ENCODE peak calls at places on chromosomes 4 and X, in five cellular contexts. D is uterus, A is heart left ventricle, V is tibial artery, F is upper lobe of right lung. L is an unnamed sample.
A peak's percentile ranks its signal among the peaks of the same experiment; 100 is the strongest.

GRCh38 chrX:149161438-149162088 is 343.5 kb downstream of the IDS start:
- DNase-seq in D (no peak), A (no peak), V (no peak), F (no peak), L (no peak)

GRCh38 chrX:66110112-66110511 is 53.9 kb upstream of the HEPH start:
- DNase-seq in D (no peak), A (no peak), V (no peak), F (no peak), L (no peak)

GRCh38 chr4:86564795-86565194 is 29.3 kb upstream of the PTPN13 start:
- DNase-seq in D (no peak), A (no peak), V (no peak), F (no peak), L (no peak)

GRCh38 chrX:50430917-50431316 is 39.7 kb downstream of the DGKK start:
- DNase-seq in D (no peak), A (no peak), V (no peak), F (no peak), L (no peak)

GRCh38 chrX:135463937-135464336 is 42.2 kb downstream of the SMIM10L2A start:
- DNase-seq in D (no peak), A (no peak), V (no peak), F (no peak), L (no peak)

GRCh38 chr4:11232004-11232403 is 196.7 kb downstream of the HS3ST1 start:
- DNase-seq in D (no peak), A (no peak), V (no peak), F (no peak), L (no peak)

GRCh38 chrX:52811065-52811625 is at the start of gene XAGE5:
- DNase-seq in D (no peak), A (no peak), V (no peak), F (no peak), L (no peak)

GRCh38 chrX:125826774-125827451 is 339.2 kb downstream of the DCAF12L2 start:
- DNase-seq in D (no peak), A (no peak), V (no peak), F (no peak), L (no peak)

GRCh38 chr4:8428288-8429097 is 12.0 kb downstream of the ACOX3 start:
- DNase-seq in D (peak; percentile 78), A (peak; percentile 90), V (peak; percentile 78), F (peak; percentile 94), L (peak; percentile 96)

GRCh38 chr4:111537165-111537564 is 608.1 kb upstream of the FAM241A start:
- DNase-seq in D (no peak), A (no peak), V (no peak), F (no peak), L (no peak)

GRCh38 chrX:130770615-130771014 is 132.4 kb downstream of the ENOX2 start:
- DNase-seq in D (no peak), A (no peak), V (no peak), F (no peak), L (no peak)

GRCh38 chr4:71520850-71521249 is 182.0 kb downstream of the SLC4A4 start:
- DNase-seq in D (no peak), A (no peak), V (no peak), F (no peak), L (no peak)

GRCh38 chr4:155578726-155579385 is 87.8 kb upstream of the GUCY1A1 start:
- DNase-seq in D (no peak), A (no peak), V (no peak), F (no peak), L (no peak)

GRCh38 chr4:37454263-37454800 is 209.8 kb downstream of the NWD2 start:
- DNase-seq in D (no peak), A (no peak), V (no peak), F (no peak), L (no peak)

GRCh38 chr4:25007608-25008007 is 23.1 kb downstream of the LGI2 start:
- DNase-seq in D (no peak), A (no peak), V (peak; percentile 38), F (no peak), L (no peak)

GRCh38 chr4:119543794-119544193 is 84.8 kb downstream of the PDE5A start:
- DNase-seq in D (no peak), A (no peak), V (no peak), F (no peak), L (no peak)

GRCh38 chr4:142944565-142944964 is 98.5 kb upstream of the INPP4B start:
- DNase-seq in D (no peak), A (no peak), V (no peak), F (no peak), L (no peak)

GRCh38 chr4:139969635-139970266 is 184.2 kb downstream of the MAML3 start:
- DNase-seq in D (no peak), A (no peak), V (no peak), F (no peak), L (no peak)

GRCh38 chrX:136816970-136817369 is 36.2 kb upstream of the ARHGEF6 start:
- DNase-seq in D (no peak), A (no peak), V (no peak), F (no peak), L (no peak)

GRCh38 chrX:100829730-100830129 is 9.5 kb downstream of the CSTF2 start:
- DNase-seq in D (no peak), A (no peak), V (no peak), F (no peak), L (no peak)

GRCh38 chr4:165872443-165873297 is at the start of gene TLL1:
- DNase-seq in D (no peak), A (peak; percentile 33), V (no peak), F (no peak), L (no peak)

GRCh38 chr4:122747068-122747467 is 14.6 kb downstream of the BBS12 start:
- DNase-seq in D (no peak), A (no peak), V (no peak), F (no peak), L (no peak)

GRCh38 chrX:119118780-119119395 is 8.7 kb downstream of the KIAA1210 start:
- DNase-seq in D (peak; percentile 30), A (peak; percentile 8), V (peak; percentile 35), F (no peak), L (no peak)

GRCh38 chr4:170047774-170048354 is 21.7 kb upstream of the MFAP3L start:
- DNase-seq in D (peak; percentile 67), A (peak; percentile 16), V (peak; percentile 33), F (no peak), L (no peak)

GRCh38 chr4:78622253-78622979 is 70.8 kb downstream of the ANXA3 start:
- DNase-seq in D (no peak), A (no peak), V (no peak), F (no peak), L (no peak)

GRCh38 chrX:47958943-47959342 is 44.8 kb downstream of the ZNF182 start:
- DNase-seq in D (no peak), A (no peak), V (no peak), F (no peak), L (no peak)

GRCh38 chrX:21678059-21678458 is 19.9 kb upstream of the KLHL34 start:
- DNase-seq in D (no peak), A (no peak), V (no peak), F (no peak), L (no peak)

GRCh38 chr4:41214158-41215146 is at the start of gene APBB2:
- DNase-seq in D (peak; percentile 95), A (peak; percentile 96), V (peak; percentile 95), F (peak; percentile 97), L (peak; percentile 97)

GRCh38 chr4:41215155-41215554 is 813 bp upstream of the APBB2 start:
- DNase-seq in D (no peak), A (no peak), V (no peak), F (no peak), L (no peak)

GRCh38 chr4:41212221-41213203 is 1.8 kb downstream of the APBB2 start:
- DNase-seq in D (peak; percentile 41), A (peak; percentile 55), V (peak; percentile 42), F (no peak), L (no peak)

GRCh38 chr4:41215969-41216293 is 1.6 kb upstream of the APBB2 start:
- DNase-seq in D (no peak), A (no peak), V (no peak), F (no peak), L (no peak)

GRCh38 chr4:41213563-41214157 is 682 bp downstream of the APBB2 start:
- DNase-seq in D (peak; percentile 29), A (peak; percentile 35), V (no peak), F (peak; percentile 74), L (no peak)
- H3K4me1 ChIP-seq in D (no peaks in the 10 kb centered on the region), A (peaks cover 15% of the 10 kb centered on the region), V (no peaks in the 10 kb centered on the region), F (peaks cover 20% of the 10 kb centered on the region), L (peaks cover 20% of the 10 kb centered on the region)

DNA sequence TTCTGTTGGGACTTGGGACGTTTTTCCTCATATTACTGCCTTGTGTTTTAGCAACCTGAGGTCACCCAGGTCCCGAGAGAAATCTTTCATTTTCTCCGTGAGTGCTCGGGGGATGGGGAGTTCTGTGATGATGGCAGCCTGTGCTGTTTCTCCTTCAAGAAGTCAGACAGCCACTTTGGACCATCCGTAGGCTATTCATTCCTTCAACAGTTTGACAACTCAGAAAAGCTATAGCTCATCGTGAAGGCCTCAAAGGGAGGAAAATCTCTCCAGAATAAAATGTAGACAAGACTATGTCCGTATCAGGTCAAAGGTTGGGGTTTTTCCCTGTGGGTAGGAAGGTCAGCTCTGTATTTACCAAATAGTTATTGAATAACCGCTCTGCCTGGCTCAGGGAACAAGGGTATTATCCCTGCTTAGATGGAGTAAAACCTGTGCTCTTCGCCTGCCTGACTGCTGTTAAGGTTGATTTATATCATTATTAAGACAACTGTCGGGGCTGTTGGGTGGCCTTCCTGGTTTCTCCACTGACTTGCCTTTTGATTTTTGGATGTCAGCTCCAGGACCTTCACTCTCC is 36.6 kb downstream of the FAM114A1 start:
- DNase-seq in D (no peak), A (no peak), V (no peak), F (no peak), L (no peak)
- H3K36me3 ChIP-seq in D (no peaks in the 10 kb centered on the region), A (no peaks in the 10 kb centered on the region), V (peaks cover 42% of the 10 kb centered on the region), F (peaks cover 49% of the 10 kb centered on the region), L (peaks cover 43% of the 10 kb centered on the region)

DNA sequence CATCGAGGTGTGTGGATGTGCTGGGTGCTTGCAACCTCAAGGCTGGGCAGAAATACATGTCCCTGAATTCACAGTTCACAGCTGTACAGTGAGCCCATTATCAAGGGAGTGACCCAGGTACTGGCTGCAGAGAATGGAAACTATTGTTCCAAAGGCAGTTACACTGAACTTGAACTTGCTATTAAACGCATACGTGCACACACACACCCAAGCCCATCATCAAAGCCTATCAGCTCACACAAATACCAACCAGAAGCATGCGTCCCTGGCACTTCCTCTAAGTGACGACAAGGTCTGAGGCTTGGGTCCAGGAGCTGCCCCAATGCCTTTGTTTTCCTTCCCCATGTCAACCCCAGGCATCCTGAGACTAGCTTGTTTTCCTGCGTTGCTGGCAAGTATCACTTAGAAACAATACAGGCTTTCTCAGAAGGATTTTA is 88.6 kb downstream of the IRF2 start:
- DNase-seq in D (peak; percentile 34), A (peak; percentile 56), V (peak; percentile 55), F (no peak), L (no peak)
- H3K4me3 ChIP-seq in D (no peak overlapping the region), A (no peak overlapping the region), V (no peak overlapping the region), F (no peak overlapping the region), L (no peak overlapping the region)

DNA sequence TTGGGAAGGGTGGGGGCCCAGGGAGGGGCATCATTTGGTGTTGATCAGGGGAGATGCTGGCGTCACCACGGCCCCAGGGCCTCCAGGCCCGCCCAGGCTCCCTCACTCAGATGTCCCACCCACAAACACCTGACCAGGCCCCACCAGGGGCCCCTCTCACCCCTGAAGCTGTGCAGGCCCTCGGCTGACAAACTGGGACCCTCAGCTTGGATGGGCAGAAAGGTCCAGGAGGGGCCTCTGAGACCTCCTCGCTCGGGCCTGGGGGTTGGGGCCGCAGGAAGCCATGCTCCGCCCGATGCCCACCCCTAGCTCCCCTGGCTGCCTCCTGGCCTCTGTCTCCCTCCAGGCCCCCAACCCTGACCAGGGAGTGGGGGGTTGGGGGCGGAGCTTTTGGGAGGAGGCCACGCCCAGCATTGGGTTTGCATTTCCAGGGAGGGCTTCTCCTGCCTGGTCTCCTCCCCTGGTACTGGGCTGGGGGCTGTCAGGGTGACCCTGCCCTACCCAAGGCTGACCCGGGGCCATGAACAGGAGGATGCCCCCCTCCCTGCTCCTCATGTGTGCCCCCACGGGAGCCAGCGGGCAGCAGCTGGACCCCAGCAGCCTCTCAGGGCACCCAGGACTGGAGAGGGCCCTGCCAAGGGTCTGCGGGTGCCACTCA is 33.4 kb upstream of the SPON2 start:
- DNase-seq in D (peak; percentile 22), A (no peak), V (no peak), F (peak; percentile 54), L (no peak)
- H3K4me1 ChIP-seq in D (peaks cover 19% of the 10 kb centered on the region), A (peaks cover 28% of the 10 kb centered on the region), V (peaks cover 11% of the 10 kb centered on the region), F (peaks cover 57% of the 10 kb centered on the region), L (peaks cover 83% of the 10 kb centered on the region)

L was measured in esophagus muscularis mucosa.